ENCODE peak calls at places on chromosome 18, in five cellular contexts. O is activated CD8-positive, alpha-beta T cell treated with anti-CD3 and anti-CD28 coated beads, Interleukin-2, amount 10 ng/mL, durations not matched to agents 7 days and 5 days; R is activated CD4-positive, CD25-positive, alpha-beta regulatory T cell treated with anti-CD3 and anti-CD28 coated beads, Interleukin-2, amount 50 U/mL, for 72 hours; K is NCI-H1436; A is mucosa of descending colon. L is an unnamed sample.

GRCh38 chr18:45836242-45837215 is 11.1 kb downstream of the SIGLEC15 start:
- DNase-seq in O (no peak), R (no peak), K (no peak), A (no peak), L (no peak)

GRCh38 chr18:2982452-2983172 is 30.3 kb downstream of the LPIN2 start:
- DNase-seq in O (no peak), R (no peak), K (no peak), A (no peak), L (no peak)

GRCh38 chr18:13610517-13610916 is 115.8 kb downstream of the FAM210A start:
- DNase-seq in O (no peak), R (no peak), K (no peak), A (no peak), L (no peak)

GRCh38 chr18:27750014-27750413 is 426.9 kb downstream of the CDH2 start:
- DNase-seq in O (no peak), R (no peak), K (peak), A (no peak), L (peak)

GRCh38 chr18:34956663-34957062 is 84.5 kb upstream of the MAPRE2 start:
- DNase-seq in O (no peak), R (no peak), K (no peak), A (no peak), L (no peak)

GRCh38 chr18:13003466-13003896 is 12.3 kb downstream of the CEP192 start:
- DNase-seq in O (peak), R (no peak), K (peak), A (no peak), L (no peak)

GRCh38 chr18:48031011-48031480 is 100.6 kb upstream of the SMAD2 start:
- DNase-seq in O (peak), R (no peak), K (peak), A (no peak), L (peak)

GRCh38 chr18:47901624-47902362 is 28.7 kb downstream of the SMAD2 start:
- DNase-seq in O (peak), R (no peak), K (no peak), A (no peak), L (no peak)

GRCh38 chr18:5975111-5975622 is 79.8 kb upstream of the TMEM200C start:
- DNase-seq in O (no peak), R (no peak), K (no peak), A (no peak), L (no peak)

GRCh38 chr18:50218432-50219197 is 23.7 kb upstream of the MYO5B start:
- DNase-seq in O (peak), R (no peak), K (no peak), A (no peak), L (no peak)

GRCh38 chr18:69261436-69261835 is 139.3 kb upstream of the DOK6 start:
- DNase-seq in O (no peak), R (no peak), K (no peak), A (no peak), L (no peak)

GRCh38 chr18:71598374-71598773 is 945.8 kb downstream of the CBLN2 start:
- DNase-seq in O (no peak), R (no peak), K (no peak), A (no peak), L (no peak)

GRCh38 chr18:32698148-32698547 is 74.7 kb downstream of the KLHL14 start:
- DNase-seq in O (no peak), R (no peak), K (no peak), A (no peak), L (no peak)

GRCh38 chr18:7452331-7452730 is 114.8 kb upstream of the PTPRM start:
- DNase-seq in O (no peak), R (no peak), K (no peak), A (no peak), L (peak)

GRCh38 chr18:49011291-49011746 is 60.6 kb upstream of the SMAD7 start:
- DNase-seq in O (no peak), R (peak), K (no peak), A (peak), L (no peak)

GRCh38 chr18:58682429-58683069 is 11.3 kb downstream of the MALT1 start:
- DNase-seq in O (no peak), R (no peak), K (no peak), A (no peak), L (peak)

GRCh38 chr18:31190919-31191318 is 28.3 kb upstream of the DSC1 start:
- DNase-seq in O (no peak), R (no peak), K (no peak), A (no peak), L (no peak)

GRCh38 chr18:8011906-8012305 is 444.8 kb downstream of the PTPRM start:
- DNase-seq in O (no peak), R (no peak), K (no peak), A (no peak), L (no peak)

GRCh38 chr18:74980669-74981068 is 228.3 kb downstream of the PTGR3 start:
- DNase-seq in O (no peak), R (no peak), K (no peak), A (no peak), L (no peak)

GRCh38 chr18:44655435-44655834 is 25.3 kb upstream of the SETBP1 start:
- DNase-seq in O (no peak), R (no peak), K (no peak), A (no peak), L (no peak)

GRCh38 chr18:50629148-50629631 is 69.3 kb downstream of the MAPK4 start:
- DNase-seq in O (no peak), R (no peak), K (peak), A (no peak), L (peak)

GRCh38 chr18:6249110-6249680 is 165.5 kb downstream of the L3MBTL4 start:
- DNase-seq in O (no peak), R (no peak), K (no peak), A (no peak), L (no peak)

GRCh38 chr18:9557250-9557943 is 57.0 kb downstream of the PPP4R1 start:
- DNase-seq in O (no peak), R (no peak), K (no peak), A (no peak), L (no peak)

GRCh38 chr18:58314284-58314683 is 270.3 kb downstream of the NEDD4L start:
- DNase-seq in O (no peak), R (no peak), K (no peak), A (no peak), L (no peak)

GRCh38 chr18:42051411-42051810 is 96.4 kb downstream of the PIK3C3 start:
- DNase-seq in O (no peak), R (no peak), K (no peak), A (no peak), L (no peak)

GRCh38 chr18:37689841-37690240 is 124.2 kb upstream of the CELF4 start:
- DNase-seq in O (no peak), R (no peak), K (no peak), A (no peak), L (no peak)